ENCODE peak calls at places on chromosomes 16 and 17, in seven cellular contexts. One of them, this sample, is unnamed.
A peak's percentile ranks its signal among the peaks of the same experiment; 100 is the strongest.

GRCh38 chr17:46772879-46773620 is 45.4 kb downstream of the WNT3 start:
- DNase-seq in spleen: no peak
- DNase-seq in coronary artery: no peak
- DNase-seq in prostate gland: no peak
- DNase-seq in ascending aorta: no peak
- DNase-seq in OCI-LY7: peak; percentile 34
- DNase-seq in sigmoid colon: peak; percentile 48
- DNase-seq in this sample: no peak

GRCh38 chr16:2156025-2156848 is 655 bp downstream of the TRAF7 start:
- DNase-seq in OCI-LY7: peak; percentile 36
- DNase-seq in coronary artery: no peak
- DNase-seq in prostate gland: no peak
- DNase-seq in sigmoid colon: no peak
- DNase-seq in ascending aorta: no peak
- DNase-seq in spleen: peak; percentile 90
- DNase-seq in this sample: peak; percentile 79

GRCh38 chr16:17519041-17519440 is 48.3 kb upstream of the XYLT1 start:
- DNase-seq in coronary artery: no peak
- DNase-seq in ascending aorta: no peak
- DNase-seq in spleen: no peak
- DNase-seq in prostate gland: no peak
- DNase-seq in OCI-LY7: no peak
- DNase-seq in sigmoid colon: no peak
- DNase-seq in this sample: peak; percentile 27

GRCh38 chr16:49674255-49674980 is 181.5 kb downstream of the ZNF423 start:
- DNase-seq in ascending aorta: no peak
- DNase-seq in spleen: no peak
- DNase-seq in OCI-LY7: no peak
- DNase-seq in sigmoid colon: no peak
- DNase-seq in coronary artery: no peak
- DNase-seq in prostate gland: no peak
- DNase-seq in this sample: no peak

GRCh38 chr17:47253541-47254402 is at the start of gene ITGB3:
- DNase-seq in ascending aorta: peak; percentile 90
- DNase-seq in OCI-LY7: peak; percentile 81
- DNase-seq in coronary artery: no peak
- DNase-seq in sigmoid colon: peak; percentile 90
- DNase-seq in prostate gland: peak; percentile 47
- DNase-seq in spleen: peak; percentile 93
- DNase-seq in this sample: peak; percentile 77

GRCh38 chr16:64925166-64925565 is 196.7 kb downstream of the CDH11 start:
- DNase-seq in coronary artery: no peak
- DNase-seq in ascending aorta: no peak
- DNase-seq in OCI-LY7: no peak
- DNase-seq in prostate gland: no peak
- DNase-seq in sigmoid colon: peak; percentile 63
- DNase-seq in spleen: no peak
- DNase-seq in this sample: peak; percentile 43

GRCh38 chr16:47604306-47604705 is 143.2 kb downstream of the PHKB start:
- DNase-seq in sigmoid colon: no peak
- DNase-seq in coronary artery: no peak
- DNase-seq in OCI-LY7: no peak
- DNase-seq in prostate gland: no peak
- DNase-seq in spleen: no peak
- DNase-seq in ascending aorta: no peak
- DNase-seq in this sample: peak; percentile 69

GRCh38 chr17:43998552-43998951 is 5.9 kb upstream of the NAGS start:
- DNase-seq in OCI-LY7: no peak
- DNase-seq in ascending aorta: no peak
- DNase-seq in spleen: no peak
- DNase-seq in coronary artery: no peak
- DNase-seq in sigmoid colon: no peak
- DNase-seq in prostate gland: no peak
- DNase-seq in this sample: peak; percentile 53

GRCh38 chr17:33469911-33470310 is 176.8 kb upstream of the ASIC2 start:
- DNase-seq in ascending aorta: no peak
- DNase-seq in spleen: no peak
- DNase-seq in OCI-LY7: no peak
- DNase-seq in prostate gland: no peak
- DNase-seq in coronary artery: no peak
- DNase-seq in sigmoid colon: no peak
- DNase-seq in this sample: peak; percentile 88

GRCh38 chr16:85573696-85574641 is 39.2 kb upstream of the GSE1 start:
- DNase-seq in OCI-LY7: no peak
- DNase-seq in coronary artery: peak; percentile 87
- DNase-seq in prostate gland: no peak
- DNase-seq in spleen: no peak
- DNase-seq in sigmoid colon: peak; percentile 90
- DNase-seq in ascending aorta: peak; percentile 89
- DNase-seq in this sample: peak; percentile 44

GRCh38 chr16:29024280-29024679 is 39.4 kb downstream of the LAT start:
- DNase-seq in prostate gland: no peak
- DNase-seq in OCI-LY7: no peak
- DNase-seq in ascending aorta: no peak
- DNase-seq in coronary artery: no peak
- DNase-seq in spleen: peak; percentile 25
- DNase-seq in sigmoid colon: peak; percentile 8
- DNase-seq in this sample: no peak

GRCh38 chr17:50787106-50787505 is 19.8 kb upstream of the ANKRD40CL start:
- DNase-seq in coronary artery: no peak
- DNase-seq in OCI-LY7: no peak
- DNase-seq in prostate gland: peak; percentile 27
- DNase-seq in ascending aorta: no peak
- DNase-seq in spleen: no peak
- DNase-seq in sigmoid colon: no peak
- DNase-seq in this sample: peak; percentile 11

GRCh38 chr17:7837375-7838290 is 3.6 kb downstream of the KDM6B start:
- DNase-seq in ascending aorta: no peak
- DNase-seq in OCI-LY7: peak; percentile 73
- DNase-seq in prostate gland: no peak
- DNase-seq in sigmoid colon: no peak
- DNase-seq in spleen: peak; percentile 61
- DNase-seq in coronary artery: no peak
- DNase-seq in this sample: no peak

GRCh38 chr16:85238233-85238647 is 126.0 kb upstream of the CIBAR2 start:
- DNase-seq in OCI-LY7: no peak
- DNase-seq in coronary artery: peak; percentile 86
- DNase-seq in prostate gland: no peak
- DNase-seq in ascending aorta: peak; percentile 89
- DNase-seq in sigmoid colon: peak; percentile 93
- DNase-seq in spleen: no peak
- DNase-seq in this sample: peak; percentile 93

GRCh38 chr16:52554334-52554733 is 7.4 kb upstream of the TOX3 start:
- DNase-seq in prostate gland: no peak
- DNase-seq in ascending aorta: no peak
- DNase-seq in OCI-LY7: no peak
- DNase-seq in coronary artery: no peak
- DNase-seq in spleen: no peak
- DNase-seq in sigmoid colon: no peak
- DNase-seq in this sample: no peak

GRCh38 chr17:31313982-31314787 is at the start of gene EVI2B:
- DNase-seq in ascending aorta: no peak
- DNase-seq in OCI-LY7: peak; percentile 87
- DNase-seq in coronary artery: no peak
- DNase-seq in sigmoid colon: no peak
- DNase-seq in prostate gland: no peak
- DNase-seq in spleen: no peak
- DNase-seq in this sample: peak; percentile 45

GRCh38 chr17:55343114-55343513 is 78.4 kb downstream of the HLF start:
- DNase-seq in spleen: no peak
- DNase-seq in OCI-LY7: no peak
- DNase-seq in prostate gland: no peak
- DNase-seq in coronary artery: no peak
- DNase-seq in ascending aorta: no peak
- DNase-seq in sigmoid colon: no peak
- DNase-seq in this sample: no peak

GRCh38 chr17:29927546-29927945 is 2.5 kb downstream of the SSH2 start:
- DNase-seq in OCI-LY7: no peak
- DNase-seq in coronary artery: no peak
- DNase-seq in ascending aorta: no peak
- DNase-seq in spleen: no peak
- DNase-seq in prostate gland: no peak
- DNase-seq in sigmoid colon: no peak
- DNase-seq in this sample: no peak

GRCh38 chr16:80105160-80105559 is 435.6 kb upstream of the DYNLRB2 start:
- DNase-seq in coronary artery: no peak
- DNase-seq in prostate gland: peak; percentile 43
- DNase-seq in OCI-LY7: no peak
- DNase-seq in ascending aorta: no peak
- DNase-seq in spleen: no peak
- DNase-seq in sigmoid colon: no peak
- DNase-seq in this sample: peak; percentile 41

GRCh38 chr16:11232302-11232851 is 23.6 kb downstream of the SOCS1 start:
- DNase-seq in prostate gland: no peak
- DNase-seq in sigmoid colon: no peak
- DNase-seq in spleen: no peak
- DNase-seq in coronary artery: no peak
- DNase-seq in ascending aorta: no peak
- DNase-seq in OCI-LY7: no peak
- DNase-seq in this sample: no peak

GRCh38 chr17:20206591-20206990 is 197.4 kb downstream of the SPECC1 start:
- DNase-seq in spleen: no peak
- DNase-seq in prostate gland: no peak
- DNase-seq in coronary artery: no peak
- DNase-seq in ascending aorta: no peak
- DNase-seq in OCI-LY7: no peak
- DNase-seq in sigmoid colon: no peak
- DNase-seq in this sample: peak; percentile 83

GRCh38 chr17:45251931-45252330 is 10.0 kb downstream of the SPATA32 start:
- DNase-seq in ascending aorta: no peak
- DNase-seq in spleen: no peak
- DNase-seq in prostate gland: no peak
- DNase-seq in OCI-LY7: no peak
- DNase-seq in coronary artery: no peak
- DNase-seq in sigmoid colon: no peak
- DNase-seq in this sample: no peak

GRCh38 chr16:84883301-84883700 is 63.5 kb downstream of the CRISPLD2 start:
- DNase-seq in OCI-LY7: no peak
- DNase-seq in prostate gland: no peak
- DNase-seq in spleen: no peak
- DNase-seq in sigmoid colon: no peak
- DNase-seq in ascending aorta: no peak
- DNase-seq in coronary artery: no peak
- DNase-seq in this sample: peak; percentile 41

GRCh38 chr16:83403751-83404150 is 404.0 kb upstream of the HSBP1 start:
- DNase-seq in spleen: no peak
- DNase-seq in sigmoid colon: no peak
- DNase-seq in coronary artery: no peak
- DNase-seq in prostate gland: no peak
- DNase-seq in ascending aorta: no peak
- DNase-seq in OCI-LY7: no peak
- DNase-seq in this sample: peak; percentile 82

GRCh38 chr16:10616744-10617640 is 36.6 kb upstream of the EMP2 start:
- DNase-seq in sigmoid colon: peak; percentile 83
- DNase-seq in prostate gland: peak; percentile 85
- DNase-seq in spleen: no peak
- DNase-seq in ascending aorta: no peak
- DNase-seq in coronary artery: no peak
- DNase-seq in OCI-LY7: no peak
- DNase-seq in this sample: peak; percentile 69

GRCh38 chr17:69999253-69999652 is 75.8 kb upstream of the KCNJ16 start:
- DNase-seq in coronary artery: no peak
- DNase-seq in spleen: no peak
- DNase-seq in OCI-LY7: no peak
- DNase-seq in sigmoid colon: no peak
- DNase-seq in ascending aorta: no peak
- DNase-seq in prostate gland: no peak
- DNase-seq in this sample: no peak

GRCh38 chr17:4479340-4479981 is 19.2 kb upstream of the SPNS2 start:
- DNase-seq in OCI-LY7: no peak
- DNase-seq in coronary artery: no peak
- DNase-seq in sigmoid colon: no peak
- DNase-seq in spleen: no peak
- DNase-seq in ascending aorta: no peak
- DNase-seq in prostate gland: no peak
- DNase-seq in this sample: no peak

DNA sequence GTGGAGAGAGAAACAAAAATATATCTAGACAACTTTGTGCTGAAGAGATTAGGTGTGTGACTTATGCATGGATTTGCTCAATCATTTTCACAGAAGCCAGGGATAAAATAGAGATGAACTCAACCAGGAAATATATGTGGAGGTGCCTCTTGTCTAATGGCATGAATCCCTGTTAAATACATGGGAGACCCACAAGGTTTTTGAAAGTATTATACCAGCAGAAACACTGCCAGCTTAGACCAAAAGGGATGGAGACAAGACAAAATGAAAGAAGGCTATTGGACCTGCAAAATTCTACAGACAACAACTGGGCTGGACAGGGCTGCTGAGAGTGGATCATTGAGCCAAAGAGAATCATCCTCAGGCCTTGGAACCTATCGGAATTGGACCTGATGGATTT is 51.0 kb downstream of the MMP15 start:
- DNase-seq in ascending aorta: no peak
- DNase-seq in OCI-LY7: no peak
- DNase-seq in sigmoid colon: no peak
- DNase-seq in spleen: no peak
- DNase-seq in coronary artery: no peak
- DNase-seq in prostate gland: no peak
- DNase-seq in this sample: no peak
- TF ChIP-seq CTCF in ascending aorta: no peak
- TF ChIP-seq CTCF in OCI-LY7: no peak
- TF ChIP-seq CTCF in sigmoid colon: no peak
- TF ChIP-seq CTCF in spleen: no peak
- TF ChIP-seq CTCF in coronary artery: no peak
- TF ChIP-seq CTCF in prostate gland: no peak
- TF ChIP-seq CTCF in this sample: no peak

GRCh38 chr17:77454560-77455095 is 313.9 kb downstream of the SEC14L1 start:
- DNase-seq in OCI-LY7: peak; percentile 65
- DNase-seq in coronary artery: no peak
- DNase-seq in prostate gland: no peak
- DNase-seq in spleen: peak; percentile 85
- DNase-seq in ascending aorta: no peak
- DNase-seq in sigmoid colon: no peak
- DNase-seq in this sample: no peak
- H3K4me3 ChIP-seq in OCI-LY7: peak overlapping the region; percentile 76
- H3K4me3 ChIP-seq in coronary artery: no peak overlapping the region
- H3K4me3 ChIP-seq in prostate gland: peak overlapping the region; percentile 16
- H3K4me3 ChIP-seq in spleen: peak overlapping the region; percentile 53
- H3K4me3 ChIP-seq in ascending aorta: no peak overlapping the region
- H3K4me3 ChIP-seq in sigmoid colon: no peak overlapping the region
- H3K4me3 ChIP-seq in this sample: no peak overlapping the region

DNA sequence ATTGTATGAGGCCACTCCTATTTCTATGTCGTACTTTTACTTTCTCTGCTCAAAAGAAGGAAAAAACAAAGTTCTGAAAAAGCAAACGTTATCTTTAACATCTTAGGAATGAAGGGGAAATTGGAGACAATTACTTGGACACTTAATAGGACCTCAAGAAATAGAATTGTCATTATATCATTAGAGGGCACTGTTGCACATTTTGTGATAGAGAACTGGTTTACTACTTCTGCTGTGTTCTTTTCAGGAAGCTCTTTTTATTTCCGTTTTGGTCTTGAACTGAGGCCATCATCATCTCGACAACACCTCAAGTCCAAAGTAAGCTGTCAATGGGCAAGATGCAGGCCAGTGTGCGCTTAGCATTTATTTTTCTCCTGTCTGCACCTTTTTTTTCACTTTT is 14.6 kb downstream of the COG4 start:
- DNase-seq in coronary artery: no peak
- DNase-seq in spleen: no peak
- DNase-seq in OCI-LY7: peak; percentile 64
- DNase-seq in prostate gland: no peak
- DNase-seq in ascending aorta: no peak
- DNase-seq in sigmoid colon: no peak
- DNase-seq in this sample: no peak
- TF ChIP-seq CTCF in coronary artery: no peak
- TF ChIP-seq CTCF in spleen: no peak
- TF ChIP-seq CTCF in OCI-LY7: peak; percentile 81
- TF ChIP-seq CTCF in prostate gland: no peak
- TF ChIP-seq CTCF in ascending aorta: peak; percentile 14
- TF ChIP-seq CTCF in sigmoid colon: no peak
- TF ChIP-seq CTCF in this sample: no peak

GRCh38 chr16:31754998-31755615 is 118.5 kb upstream of the ZNF267 start:
- DNase-seq in coronary artery: no peak
- DNase-seq in spleen: no peak
- DNase-seq in prostate gland: no peak
- DNase-seq in sigmoid colon: no peak
- DNase-seq in ascending aorta: no peak
- DNase-seq in OCI-LY7: no peak
- DNase-seq in this sample: no peak
- H3K4me3 ChIP-seq in coronary artery: peak overlapping the region; percentile 8
- H3K4me3 ChIP-seq in spleen: no peak overlapping the region
- H3K4me3 ChIP-seq in prostate gland: no peak overlapping the region
- H3K4me3 ChIP-seq in sigmoid colon: no peak overlapping the region
- H3K4me3 ChIP-seq in ascending aorta: peak overlapping the region; percentile 21
- H3K4me3 ChIP-seq in OCI-LY7: no peak overlapping the region
- H3K4me3 ChIP-seq in this sample: no peak overlapping the region

This sample was measured in AG10803.